ENCODE peak calls at places on chromosome 16, in nine cellular contexts. I is mammary epithelial cell, N is fibroblast of lung, W is IMR-90, R is keratinocyte, B is neuronal stem cell, L is PC-9, J is HCT116, T is hepatocyte. E is an unnamed sample.

GRCh38 chr16:84303023-84303422 is 8.3 kb downstream of the WFDC1 start:
- DNase-seq in I (no peak), W (peak), J (no peak), T (peak), N (peak), L (no peak), B (no peak), R (no peak), E (no peak)

GRCh38 chr16:49545243-49545642 is 171.6 kb downstream of the C16orf78 start:
- DNase-seq in I (no peak), R (no peak), W (no peak), B (no peak), J (no peak), L (no peak), T (no peak), N (no peak), E (peak)

GRCh38 chr16:64311241-64311640 is 810.6 kb downstream of the CDH11 start:
- DNase-seq in N (peak), B (no peak), T (no peak), W (no peak), R (no peak), I (no peak), J (no peak), L (no peak), E (no peak)

GRCh38 chr16:87570938-87571867 is 31.1 kb upstream of the JPH3 start:
- DNase-seq in I (no peak), B (no peak), R (no peak), L (peak), T (peak), W (peak), N (peak), J (peak), E (peak)

GRCh38 chr16:56628486-56629035 is 3.0 kb downstream of the MT1E start:
- DNase-seq in J (no peak), I (no peak), W (no peak), R (no peak), N (no peak), B (no peak), L (no peak), T (no peak), E (no peak)

GRCh38 chr16:46737621-46738214 is 10.4 kb downstream of the MYLK3 start:
- DNase-seq in R (no peak), I (no peak), B (no peak), T (no peak), L (no peak), W (no peak), J (no peak), N (no peak), E (no peak)

GRCh38 chr16:63581560-63581959 is 1540.3 kb downstream of the CDH11 start:
- DNase-seq in I (no peak), W (no peak), J (no peak), B (no peak), N (no peak), R (no peak), T (no peak), L (no peak), E (no peak)

GRCh38 chr16:31332544-31332943 is 22.4 kb upstream of the ITGAX start:
- DNase-seq in I (no peak), R (no peak), B (no peak), L (no peak), W (no peak), N (no peak), J (no peak), T (no peak), E (no peak)

GRCh38 chr16:75337430-75337829 is 86.0 kb upstream of the BCAR1 start:
- DNase-seq in B (no peak), T (no peak), L (no peak), N (no peak), J (no peak), R (no peak), I (no peak), W (no peak), E (no peak)

GRCh38 chr16:57608462-57609113 is 19.8 kb upstream of the ADGRG1 start:
- DNase-seq in B (no peak), I (no peak), T (no peak), N (no peak), W (no peak), L (no peak), J (no peak), R (no peak), E (no peak)

GRCh38 chr16:88063201-88063773 is 112.1 kb downstream of the BANP start:
- DNase-seq in I (no peak), W (peak), T (no peak), R (no peak), L (no peak), N (peak), B (no peak), J (peak), E (peak)

GRCh38 chr16:51119576-51120288 is 31.3 kb downstream of the SALL1 start:
- DNase-seq in B (no peak), N (no peak), L (no peak), T (no peak), I (no peak), J (no peak), W (peak), R (no peak), E (no peak)

GRCh38 chr16:25872369-25873070 is 180.8 kb downstream of the HS3ST4 start:
- DNase-seq in L (no peak), W (no peak), N (no peak), B (no peak), T (no peak), J (no peak), I (no peak), R (no peak), E (no peak)

GRCh38 chr16:28291651-28292626 is at the start of gene SBK1:
- DNase-seq in L (peak), R (peak), I (peak), W (peak), J (peak), B (peak), T (peak), N (peak), E (peak)

GRCh38 chr16:74321356-74321755 is 24.7 kb downstream of the PSMD7 start:
- DNase-seq in B (no peak), N (no peak), L (no peak), R (no peak), J (no peak), T (no peak), I (no peak), W (no peak), E (no peak)

GRCh38 chr16:49112754-49113153 is 168.9 kb downstream of the CBLN1 start:
- DNase-seq in I (no peak), T (peak), N (no peak), J (no peak), R (no peak), B (no peak), W (no peak), L (no peak), E (no peak)

GRCh38 chr16:83113317-83113716 is 486.5 kb downstream of the CDH13 start:
- DNase-seq in B (peak), J (no peak), T (peak), I (no peak), W (peak), N (no peak), L (no peak), R (no peak), E (peak)

GRCh38 chr16:57600048-57600835 is 28.2 kb upstream of the ADGRG1 start:
- DNase-seq in L (no peak), B (peak), J (peak), W (peak), I (peak), N (no peak), R (no peak), T (peak), E (peak)

GRCh38 chr16:29926675-29927522 is 873 bp upstream of the KCTD13 start:
- DNase-seq in W (peak), J (no peak), R (no peak), B (no peak), N (peak), T (peak), I (no peak), L (no peak), E (peak)
- H3K27ac ChIP-seq in W (peak), J (peak), R (peak), B (peak), N (peak), T (peak), I (peak), L (peak), E (peak)

GRCh38 chr16:2966043-2966802 is 2.1 kb downstream of the KREMEN2 start:
- DNase-seq in T (no peak), W (no peak), L (no peak), R (no peak), N (no peak), I (no peak), B (no peak), J (no peak), E (peak)

GRCh38 chr16:2962334-2963073 is 1.6 kb upstream of the KREMEN2 start:
- DNase-seq in T (no peak), R (no peak), B (no peak), L (no peak), W (no peak), J (no peak), I (no peak), N (no peak), E (peak)

GRCh38 chr16:2963074-2963610 is 933 bp upstream of the KREMEN2 start:
- DNase-seq in T (peak), B (no peak), L (no peak), J (no peak), N (no peak), R (no peak), W (no peak), I (no peak), E (no peak)

GRCh38 chr16:2963611-2964415 is at the start of gene KREMEN2:
- DNase-seq in L (peak), W (no peak), N (no peak), B (peak), R (no peak), I (peak), T (peak), J (peak), E (peak)

GRCh38 chr16:2964416-2965223 is 545 bp downstream of the KREMEN2 start:
- DNase-seq in W (no peak), N (no peak), R (no peak), J (peak), B (peak), L (peak), I (peak), T (peak), E (peak)
- H2AFZ ChIP-seq in W (peak), N (no peak), R (peak), J (no peak), B (peak), L (peak), I (peak), T (no peak), E (no peak)

GRCh38 chr16:14487579-14487978 is 142.5 kb downstream of the PARN start:
- DNase-seq in T (no peak), R (no peak), N (no peak), B (no peak), I (no peak), L (no peak), J (no peak), W (no peak), E (no peak)

GRCh38 chr16:14485131-14485551 is 144.9 kb downstream of the PARN start:
- DNase-seq in B (no peak), L (peak), W (peak), I (no peak), T (no peak), J (no peak), N (peak), R (no peak), E (no peak)

GRCh38 chr16:14489460-14489859 is 140.6 kb downstream of the PARN start:
- DNase-seq in W (peak), B (no peak), R (no peak), T (peak), L (no peak), I (no peak), J (peak), N (no peak), E (no peak)

GRCh38 chr16:14485811-14486519 is 144.1 kb downstream of the PARN start:
- DNase-seq in R (no peak), L (no peak), B (no peak), N (no peak), J (no peak), W (no peak), T (no peak), I (no peak), E (no peak)

GRCh38 chr16:14486520-14487303 is 143.3 kb downstream of the PARN start:
- DNase-seq in N (peak), R (peak), L (peak), T (peak), J (peak), B (no peak), W (peak), I (peak), E (peak)
- H3K4me3 ChIP-seq in N (peak), R (peak), L (peak), T (no peak), J (peak), B (no peak), W (peak), I (peak), E (peak)

GRCh38 chr16:14186007-14186953 is 115.2 kb downstream of the MRTFB start:
- DNase-seq in I (no peak), N (peak), B (peak), R (no peak), L (no peak), T (peak), J (no peak), W (peak), E (no peak)
- H3K27ac ChIP-seq in I (no peak), N (peak), B (peak), R (no peak), L (no peak), T (peak), J (no peak), W (no peak), E (peak)

GRCh38 chr16:67015317-67015731 is 13.6 kb upstream of the CBFB start:
- DNase-seq in R (no peak), J (peak), N (no peak), B (no peak), W (no peak), T (no peak), I (no peak), L (no peak), E (no peak)

GRCh38 chr16:67013238-67013822 is 15.6 kb upstream of the CBFB start:
- DNase-seq in T (no peak), L (no peak), N (no peak), B (no peak), W (no peak), J (no peak), R (no peak), I (no peak), E (peak)

GRCh38 chr16:67014641-67015315 is 14.2 kb upstream of the CBFB start:
- DNase-seq in T (no peak), B (no peak), N (no peak), J (no peak), W (no peak), R (no peak), L (no peak), I (no peak), E (peak)

GRCh38 chr16:67016143-67016542 is 12.8 kb upstream of the CBFB start:
- DNase-seq in W (no peak), I (no peak), R (no peak), N (no peak), B (no peak), J (no peak), L (no peak), T (no peak), E (no peak)

GRCh38 chr16:67013823-67014640 is 14.9 kb upstream of the CBFB start:
- DNase-seq in R (no peak), B (peak), W (peak), J (no peak), T (peak), I (no peak), N (peak), L (no peak), E (peak)
- H2AFZ ChIP-seq in R (peak), B (peak), W (peak), J (no peak), T (peak), I (peak), N (peak), L (no peak), E (peak)

DNA sequence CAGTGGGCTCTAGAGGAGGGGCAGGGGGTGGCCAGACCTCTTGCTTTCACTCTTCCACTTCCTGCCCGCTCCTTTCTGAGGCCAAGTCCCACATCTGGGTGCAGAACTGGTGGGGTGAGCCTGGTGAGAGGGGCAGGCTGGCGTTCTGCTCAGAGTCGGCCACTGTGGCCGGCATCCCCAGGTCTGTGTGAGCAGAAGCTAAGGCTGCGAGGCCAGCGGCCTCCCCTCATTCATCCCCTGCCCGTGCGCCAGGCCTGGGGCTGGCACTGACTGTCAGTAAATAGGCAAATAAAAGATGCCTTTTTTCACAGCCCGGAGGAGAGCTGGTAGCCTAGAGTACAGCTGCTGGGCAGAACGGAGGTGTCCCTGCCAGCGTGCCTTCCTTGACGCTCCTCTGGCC is 1.2 kb downstream of the DEF8 start:
- DNase-seq in L (no peak), N (no peak), W (no peak), I (no peak), B (no peak), J (no peak), T (no peak), R (no peak), E (peak)
- H3K4me3 ChIP-seq in L (no peak), N (no peak), W (peak), I (no peak), B (peak), J (peak), T (no peak), R (peak), E (peak)

GRCh38 chr16:66900721-66901441 is 17.8 kb downstream of the CDH16 start:
- DNase-seq in R (no peak), B (no peak), L (no peak), T (peak), J (no peak), W (no peak), N (no peak), I (no peak), E (peak)
- H3K27ac ChIP-seq in R (no peak), B (no peak), L (no peak), T (peak), J (no peak), W (peak), N (no peak), I (no peak), E (no peak)

E was measured in osteoblast.